ENCODE peak calls at places on chromosomes 12 and 14, in ten cellular contexts. I is suprapubic skin, H is RCC 7860, K is left lung, A is smooth muscle cell of the brain vasculature, B is Kasumi-1, W is NCI-H748 treated with DMSO at 0.1 percent for 48 hours, T is HFFc6, E is right cardiac atrium, Z is progenitor cell of endocrine pancreas. M is an unnamed sample.

GRCh38 chr12:23503544-23503943 is 445.9 kb downstream of the SOX5 start:
- DNase-seq in E (no peak), A (no peak), Z (no peak), W (no peak), B (no peak), I (no peak), H (no peak), K (no peak), T (no peak), M (no peak)

GRCh38 chr12:131755305-131756113 is 44.6 kb downstream of the SFSWAP start:
- DNase-seq in W (peak; percentile 32), E (no peak), K (no peak), H (peak; percentile 10), B (peak; percentile 67), Z (no peak), A (no peak), T (no peak), I (no peak), M (peak; percentile 44)

GRCh38 chr12:32534698-32535097 is 135.3 kb downstream of the FGD4 start:
- DNase-seq in H (no peak), K (no peak), I (no peak), T (no peak), W (no peak), B (no peak), Z (no peak), A (no peak), E (no peak), M (no peak)

GRCh38 chr12:12521044-12521485 is 41.6 kb downstream of the DUSP16 start:
- DNase-seq in H (no peak), K (no peak), Z (no peak), T (no peak), E (no peak), A (no peak), B (no peak), W (peak; percentile 48), I (no peak), M (no peak)

GRCh38 chr14:75182820-75183219 is 6.4 kb upstream of the TMED10 start:
- DNase-seq in K (no peak), T (peak; percentile 65), W (no peak), B (no peak), E (no peak), A (peak; percentile 24), I (no peak), H (no peak), Z (no peak), M (no peak)

GRCh38 chr14:100666403-100666802 is 60.3 kb upstream of the DLK1 start:
- DNase-seq in W (no peak), T (no peak), I (no peak), E (no peak), K (no peak), B (no peak), H (no peak), Z (no peak), A (no peak), M (no peak)

GRCh38 chr12:109910969-109911348 is 10.9 kb downstream of the TCHP start:
- DNase-seq in E (no peak), T (peak; percentile 43), B (peak; percentile 17), W (no peak), K (no peak), A (no peak), Z (no peak), I (no peak), H (peak; percentile 8), M (peak; percentile 29)

GRCh38 chr14:69285661-69286255 is 25.8 kb downstream of the GALNT16 start:
- DNase-seq in T (no peak), K (no peak), B (no peak), Z (no peak), E (no peak), A (no peak), H (no peak), I (peak; percentile 49), W (no peak), M (no peak)

GRCh38 chr12:96094201-96094600 is 58.8 kb upstream of the LTA4H start:
- DNase-seq in Z (no peak), H (no peak), A (no peak), E (no peak), T (no peak), W (peak; percentile 79), I (no peak), B (peak; percentile 37), K (no peak), M (no peak)

GRCh38 chr14:37122288-37122687 is 50.1 kb downstream of the SLC25A21 start:
- DNase-seq in T (peak; percentile 44), E (no peak), B (no peak), A (no peak), I (no peak), K (no peak), W (no peak), Z (no peak), H (peak; percentile 46), M (no peak)

GRCh38 chr12:129753596-129753995 is 150.2 kb downstream of the TMEM132D start:
- DNase-seq in Z (no peak), B (no peak), W (no peak), T (no peak), A (peak; percentile 7), E (no peak), K (no peak), I (no peak), H (peak; percentile 82), M (no peak)

GRCh38 chr12:109537136-109537535 is 36.2 kb downstream of the MMAB start:
- DNase-seq in T (no peak), E (peak; percentile 20), Z (no peak), W (no peak), I (no peak), H (no peak), A (no peak), K (no peak), B (no peak), M (no peak)

GRCh38 chr14:93330609-93331000 is 2.2 kb downstream of the BTBD7 start:
- DNase-seq in I (no peak), B (no peak), W (no peak), T (no peak), E (no peak), A (no peak), H (no peak), Z (no peak), K (no peak), M (no peak)

GRCh38 chr14:92340938-92341337 is 18.0 kb downstream of the SLC24A4 start:
- DNase-seq in I (no peak), T (no peak), A (no peak), B (no peak), K (no peak), H (no peak), Z (no peak), E (no peak), W (no peak), M (no peak)

GRCh38 chr14:105533811-105534498 is 7.6 kb downstream of the TMEM121 start:
- DNase-seq in A (no peak), I (no peak), T (no peak), H (no peak), B (no peak), E (no peak), K (no peak), Z (no peak), W (no peak), M (no peak)

GRCh38 chr12:69252033-69252432 is 12.7 kb downstream of the CPSF6 start:
- DNase-seq in H (no peak), K (no peak), A (no peak), T (peak; percentile 30), Z (no peak), B (no peak), I (no peak), E (no peak), W (no peak), M (no peak)